ENCODE peak calls at places on chromosomes 5 and 9, in seven cellular contexts. D is mammary epithelial cell; X is hippocampal formation; B is AG04450; S is stimulated activated CD8-positive, alpha-beta memory T cell treated with anti-CD3 and anti-CD28 coated beads, Interleukin-7, amount 100 ng/mL, for 4 hours; V is dorsolateral prefrontal cortex; J is Ammon's horn. K is an unnamed sample.

GRCh38 chr5:111730659-111731382 is 26.2 kb downstream of the NREP start:
- DNase-seq in D (no peak), X (no peak), B (no peak), S (no peak), V (no peak), J (no peak), K (no peak)

GRCh38 chr5:149618581-149619248 is 37.4 kb downstream of the ARHGEF37 start:
- DNase-seq in D (peak), X (peak), B (peak), S (no peak), V (peak), J (peak), K (peak)

GRCh38 chr5:88235346-88235745 is 33.3 kb downstream of the TMEM161B start:
- DNase-seq in D (no peak), X (no peak), B (no peak), S (no peak), V (no peak), J (no peak), K (no peak)

GRCh38 chr5:95272530-95272929 is 12.4 kb downstream of the MCTP1 start:
- DNase-seq in D (no peak), X (no peak), B (no peak), S (no peak), V (no peak), J (no peak), K (no peak)

GRCh38 chr9:99693888-99694287 is 127.8 kb upstream of the NR4A3 start:
- DNase-seq in D (no peak), X (no peak), B (no peak), S (no peak), V (no peak), J (no peak), K (no peak)

GRCh38 chr5:109863752-109864151 is 174.0 kb downstream of the MAN2A1 start:
- DNase-seq in D (no peak), X (no peak), B (no peak), S (no peak), V (no peak), J (no peak), K (no peak)

GRCh38 chr5:23445573-23445972 is 61.8 kb upstream of the PRDM9 start:
- DNase-seq in D (peak), X (no peak), B (no peak), S (no peak), V (no peak), J (no peak), K (no peak)

GRCh38 chr5:204966-205670 is 12.8 kb downstream of the CCDC127 start:
- DNase-seq in D (no peak), X (no peak), B (no peak), S (no peak), V (no peak), J (no peak), K (no peak)

GRCh38 chr9:124384210-124384609 is 31.0 kb downstream of the PSMB7 start:
- DNase-seq in D (no peak), X (no peak), B (no peak), S (no peak), V (no peak), J (no peak), K (no peak)

GRCh38 chr9:74952281-74953151 is at the start of gene C9orf40:
- DNase-seq in D (peak), X (peak), B (peak), S (peak), V (peak), J (peak), K (peak)

GRCh38 chr5:87787640-87788039 is 374.9 kb upstream of the CCNH start:
- DNase-seq in D (no peak), X (no peak), B (no peak), S (no peak), V (no peak), J (no peak), K (no peak)

GRCh38 chr5:171757853-171758535 is 27.6 kb upstream of the SMIM23 start:
- DNase-seq in D (peak), X (no peak), B (peak), S (no peak), V (no peak), J (no peak), K (no peak)

GRCh38 chr5:154857091-154857533 is 1.3 kb upstream of the CNOT8 start:
- DNase-seq in D (no peak), X (no peak), B (no peak), S (no peak), V (no peak), J (peak), K (no peak)

GRCh38 chr9:30622551-30622950 is 1761.9 kb upstream of the ACO1 start:
- DNase-seq in D (peak), X (no peak), B (no peak), S (no peak), V (no peak), J (no peak), K (no peak)

GRCh38 chr5:30502277-30502676 is 691.2 kb upstream of the CDH6 start:
- DNase-seq in D (peak), X (no peak), B (no peak), S (no peak), V (no peak), J (no peak), K (no peak)

GRCh38 chr5:36035696-36036095 is 31.0 kb downstream of the UGT3A2 start:
- DNase-seq in D (no peak), X (no peak), B (no peak), S (no peak), V (no peak), J (no peak), K (no peak)

GRCh38 chr5:93433422-93433821 is 147.6 kb downstream of the NR2F1-AS1 start:
- DNase-seq in D (peak), X (no peak), B (peak), S (no peak), V (no peak), J (no peak), K (no peak)

K was measured in substantia nigra.